ENCODE peak calls at places on chromosomes 2 and 18, in eight cellular contexts. U, C, E, S, P, Y, T and V are unnamed samples.

GRCh38 chr2:214126135-214126534 is 284.7 kb upstream of the VWC2L start:
- DNase-seq in U (no peak), C (no peak), E (no peak), S (no peak), P (no peak), Y (no peak), T (no peak), V (no peak)

GRCh38 chr18:46794607-46795006 is 37.8 kb upstream of the ST8SIA5 start:
- DNase-seq in U (no peak), C (no peak), E (no peak), S (no peak), P (no peak), Y (no peak), T (no peak), V (no peak)

GRCh38 chr2:110121052-110121334 is 5.4 kb upstream of the MALL start:
- DNase-seq in U (no peak), C (no peak), E (no peak), S (no peak), P (no peak), Y (no peak), T (no peak), V (no peak)

GRCh38 chr2:195494452-195494851 is 162.6 kb upstream of the SLC39A10 start:
- DNase-seq in U (no peak), C (no peak), E (no peak), S (no peak), P (no peak), Y (no peak), T (no peak), V (no peak)

GRCh38 chr18:37537868-37538525 is 27.6 kb downstream of the CELF4 start:
- DNase-seq in U (peak; percentile 93), C (peak; percentile 93), E (peak; percentile 77), S (peak; percentile 69), P (peak; percentile 23), Y (no peak), T (peak; percentile 66), V (no peak)

GRCh38 chr2:171069286-171069956 is 91.3 kb downstream of the TLK1 start:
- DNase-seq in U (no peak), C (no peak), E (no peak), S (no peak), P (no peak), Y (no peak), T (no peak), V (no peak)

GRCh38 chr2:222959358-222959757 is 92.6 kb upstream of the KCNE4 start:
- DNase-seq in U (no peak), C (no peak), E (no peak), S (no peak), P (peak; percentile 71), Y (no peak), T (peak; percentile 40), V (no peak)

GRCh38 chr2:119730598-119731278 is 29.0 kb upstream of the PTPN4 start:
- DNase-seq in U (no peak), C (no peak), E (no peak), S (no peak), P (no peak), Y (no peak), T (no peak), V (no peak)

GRCh38 chr2:23545811-23546210 is 160.8 kb downstream of the KLHL29 start:
- DNase-seq in U (peak; percentile 70), C (no peak), E (no peak), S (no peak), P (no peak), Y (no peak), T (no peak), V (peak; percentile 44)

GRCh38 chr2:182868049-182868422 is 1.6 kb upstream of the FRZB start:
- DNase-seq in U (peak; percentile 66), C (no peak), E (no peak), S (no peak), P (no peak), Y (no peak), T (no peak), V (no peak)

GRCh38 chr2:29033172-29033571 is 41.2 kb downstream of the PCARE start:
- DNase-seq in U (no peak), C (peak; percentile 35), E (no peak), S (no peak), P (peak; percentile 10), Y (no peak), T (peak; percentile 66), V (no peak)

GRCh38 chr18:45569566-45569965 is 45.7 kb upstream of the SLC14A2 start:
- DNase-seq in U (no peak), C (no peak), E (no peak), S (no peak), P (no peak), Y (no peak), T (no peak), V (peak; percentile 83)

GRCh38 chr2:55879976-55880375 is 43.6 kb downstream of the EFEMP1 start:
- DNase-seq in U (peak; percentile 20), C (no peak), E (no peak), S (no peak), P (no peak), Y (no peak), T (no peak), V (no peak)

GRCh38 chr2:112175958-112176573 is 37.9 kb downstream of the FBLN7 start:
- DNase-seq in U (no peak), C (no peak), E (no peak), S (no peak), P (no peak), Y (no peak), T (no peak), V (no peak)

GRCh38 chr18:21735452-21736015 is 5.1 kb upstream of the MIB1 start:
- DNase-seq in U (no peak), C (no peak), E (peak; percentile 53), S (no peak), P (no peak), Y (no peak), T (no peak), V (no peak)